ENCODE peak calls at places on chromosomes 2 and 18, in five cellular contexts. X, D, T, V and A are unnamed samples.

GRCh38 chr2:218387369-218388194 is 5.5 kb downstream of the SLC11A1 start:
- DNase-seq in X (no peak), D (no peak), T (peak), V (no peak), A (no peak)

GRCh38 chr2:8627019-8627691 is 54.7 kb upstream of the ID2 start:
- DNase-seq in X (no peak), D (no peak), T (peak), V (no peak), A (no peak)

GRCh38 chr2:162369577-162369976 is 25.6 kb downstream of the GCA start:
- DNase-seq in X (no peak), D (no peak), T (no peak), V (no peak), A (no peak)

GRCh38 chr2:62406573-62407043 is 99.4 kb downstream of the TMEM17 start:
- DNase-seq in X (no peak), D (no peak), T (peak), V (no peak), A (no peak)

GRCh38 chr18:65363911-65364632 is 386.7 kb upstream of the CDH7 start:
- DNase-seq in X (no peak), D (no peak), T (no peak), V (no peak), A (no peak)

GRCh38 chr2:144771348-144771747 is 251.4 kb upstream of the ZEB2 start:
- DNase-seq in X (no peak), D (no peak), T (no peak), V (no peak), A (no peak)

GRCh38 chr2:7685342-7686015 is 768.3 kb downstream of the RNF144A start:
- DNase-seq in X (no peak), D (no peak), T (no peak), V (no peak), A (no peak)

GRCh38 chr18:75896865-75897264 is 469.4 kb upstream of the SMIM21 start:
- DNase-seq in X (no peak), D (peak), T (peak), V (no peak), A (no peak)

GRCh38 chr2:128438586-128438985 is 119.9 kb upstream of the HS6ST1 start:
- DNase-seq in X (no peak), D (no peak), T (no peak), V (no peak), A (no peak)

GRCh38 chr18:76558881-76559667 is 64.0 kb upstream of the ZNF516 start:
- DNase-seq in X (no peak), D (no peak), T (no peak), V (no peak), A (no peak)

GRCh38 chr2:21453728-21454127 is 330.0 kb downstream of the TDRD15 start:
- DNase-seq in X (no peak), D (no peak), T (no peak), V (no peak), A (no peak)

GRCh38 chr2:196291873-196292800 is 120.8 kb upstream of the STK17B start:
- DNase-seq in X (no peak), D (no peak), T (no peak), V (no peak), A (peak)

GRCh38 chr2:102366406-102367112 is 11.0 kb downstream of the IL18R1 start:
- DNase-seq in X (peak), D (no peak), T (peak), V (no peak), A (no peak)

GRCh38 chr2:133200684-133201421 is 367.4 kb downstream of the NCKAP5 start:
- DNase-seq in X (no peak), D (no peak), T (no peak), V (no peak), A (no peak)

GRCh38 chr2:147910990-147911473 is 66.2 kb downstream of the ACVR2A start:
- DNase-seq in X (no peak), D (peak), T (peak), V (no peak), A (no peak)

GRCh38 chr2:128442053-128442751 is 123.5 kb upstream of the HS6ST1 start:
- DNase-seq in X (no peak), D (no peak), T (peak), V (no peak), A (peak)

GRCh38 chr2:241893265-241893664 is 23.7 kb downstream of the RTP5 start:
- DNase-seq in X (no peak), D (no peak), T (no peak), V (no peak), A (no peak)

GRCh38 chr2:165440367-165440766 is 29.1 kb upstream of the CSRNP3 start:
- DNase-seq in X (no peak), D (no peak), T (no peak), V (no peak), A (no peak)

GRCh38 chr2:171547720-171548119 is 25.4 kb downstream of the CYBRD1 start:
- DNase-seq in X (no peak), D (no peak), T (no peak), V (no peak), A (no peak)

GRCh38 chr18:49647496-49648168 is 85.8 kb downstream of the LIPG start:
- DNase-seq in X (no peak), D (no peak), T (no peak), V (no peak), A (no peak)

GRCh38 chr2:159617651-159618050 is 1.3 kb upstream of the BAZ2B start:
- DNase-seq in X (no peak), D (peak), T (peak), V (no peak), A (no peak)

GRCh38 chr2:104702451-104702850 is 151.5 kb upstream of the POU3F3 start:
- DNase-seq in X (no peak), D (no peak), T (no peak), V (no peak), A (no peak)

GRCh38 chr2:226794751-226795171 is 4.9 kb downstream of the IRS1 start:
- DNase-seq in X (no peak), D (no peak), T (no peak), V (no peak), A (no peak)

GRCh38 chr2:174914894-174915760 is 90.1 kb downstream of the CHN1 start:
- DNase-seq in X (no peak), D (peak), T (no peak), V (no peak), A (no peak)

GRCh38 chr2:75710577-75711253 is at the start of gene GCFC2:
- DNase-seq in X (peak), D (peak), T (peak), V (peak), A (peak)

GRCh38 chr2:67899187-67899586 is 163.6 kb downstream of the C1D start:
- DNase-seq in X (no peak), D (no peak), T (no peak), V (no peak), A (no peak)

GRCh38 chr2:38377501-38378258 is 607 bp upstream of the ATL2 start:
- DNase-seq in X (no peak), D (no peak), T (no peak), V (no peak), A (no peak)

GRCh38 chr2:238127165-238128060 is 11.1 kb upstream of the KLHL30 start:
- DNase-seq in X (no peak), D (no peak), T (no peak), V (no peak), A (no peak)

GRCh38 chr2:205540066-205540465 is 142.2 kb upstream of the NRP2 start:
- DNase-seq in X (no peak), D (no peak), T (no peak), V (no peak), A (no peak)

GRCh38 chr2:127631184-127631996 is 14.6 kb upstream of the GPR17 start:
- DNase-seq in X (no peak), D (no peak), T (no peak), V (no peak), A (no peak)

GRCh38 chr2:55918856-55919255 is 4.7 kb downstream of the EFEMP1 start:
- DNase-seq in X (no peak), D (no peak), T (no peak), V (no peak), A (no peak)

GRCh38 chr2:43831438-43832294 is 7.0 kb downstream of the ABCG5 start:
- DNase-seq in X (no peak), D (no peak), T (peak), V (no peak), A (no peak)

GRCh38 chr2:172438741-172439508 is 11.5 kb downstream of the ITGA6 start:
- DNase-seq in X (no peak), D (no peak), T (peak), V (no peak), A (no peak)

GRCh38 chr2:95311821-95312542 is 14.8 kb downstream of the KCNIP3 start:
- DNase-seq in X (no peak), D (no peak), T (no peak), V (no peak), A (no peak)